ENCODE peak calls at places on chromosome 14, in seven cellular contexts. H is A549; L is heart right ventricle; T is stomach; X is left ventricle myocardium inferior; V is CD8-positive, alpha-beta T cell; Q is Peyer's patch. Z is an unnamed sample.

GRCh38 chr14:56138987-56139386 is 20.8 kb downstream of the PELI2 start:
- DNase-seq in Q (no peak), L (no peak), V (no peak), X (no peak), H (no peak), T (no peak), Z (no peak)

GRCh38 chr14:29906256-29906885 is 21.3 kb downstream of the PRKD1 start:
- DNase-seq in T (peak), Q (no peak), V (no peak), H (peak), L (no peak), X (no peak), Z (no peak)

GRCh38 chr14:35304812-35305462 is 12.8 kb downstream of the PSMA6 start:
- DNase-seq in H (no peak), X (no peak), T (no peak), Q (no peak), V (no peak), L (no peak), Z (no peak)

GRCh38 chr14:64867182-64867581 is 12.5 kb downstream of the SPTB start:
- DNase-seq in T (no peak), X (no peak), L (no peak), Q (no peak), H (no peak), V (no peak), Z (no peak)

GRCh38 chr14:54597795-54598443 is 31.0 kb downstream of the SAMD4A start:
- DNase-seq in L (no peak), H (no peak), T (no peak), V (no peak), X (no peak), Q (no peak), Z (no peak)

GRCh38 chr14:105581551-105582341 is 55.4 kb downstream of the TMEM121 start:
- DNase-seq in H (no peak), V (no peak), L (no peak), X (no peak), T (no peak), Q (peak), Z (peak)

GRCh38 chr14:93056840-93057585 is 58.7 kb downstream of the ITPK1 start:
- DNase-seq in X (no peak), Q (peak), L (no peak), T (no peak), H (peak), V (no peak), Z (no peak)

GRCh38 chr14:56490379-56490778 is 89.2 kb upstream of the TMEM260 start:
- DNase-seq in Q (no peak), L (no peak), V (no peak), H (peak), X (no peak), T (no peak), Z (no peak)

GRCh38 chr14:93234798-93235197 is 27.7 kb downstream of the UBR7 start:
- DNase-seq in L (no peak), V (no peak), T (no peak), X (no peak), Q (no peak), H (peak), Z (no peak)

GRCh38 chr14:58138065-58138718 is 13.8 kb downstream of the ARMH4 start:
- DNase-seq in H (no peak), T (no peak), L (no peak), Q (no peak), X (no peak), V (no peak), Z (no peak)

GRCh38 chr14:94388027-94388895 is at the start of gene SERPINA1:
- DNase-seq in T (peak), L (no peak), H (no peak), V (no peak), Q (peak), X (no peak), Z (peak)

GRCh38 chr14:93702946-93703345 is 85.3 kb downstream of the PRIMA1 start:
- DNase-seq in H (no peak), V (no peak), X (no peak), L (no peak), T (no peak), Q (no peak), Z (no peak)

GRCh38 chr14:67442139-67442906 is 30.4 kb upstream of the PLEK2 start:
- DNase-seq in X (no peak), T (no peak), Q (no peak), V (no peak), H (no peak), L (no peak), Z (no peak)

GRCh38 chr14:44782775-44783238 is 178.9 kb downstream of the KLHL28 start:
- DNase-seq in T (no peak), H (no peak), X (no peak), Q (no peak), V (no peak), L (no peak), Z (no peak)

GRCh38 chr14:79204591-79204990 is 1006.7 kb downstream of the DIO2 start:
- DNase-seq in H (no peak), Q (no peak), V (no peak), L (no peak), X (no peak), T (no peak), Z (no peak)

GRCh38 chr14:89902876-89903275 is 51.7 kb downstream of the EFCAB11 start:
- DNase-seq in H (no peak), X (no peak), L (no peak), V (no peak), Q (no peak), T (no peak), Z (no peak)

GRCh38 chr14:22821193-22822016 is 6.2 kb upstream of the SLC7A7 start:
- DNase-seq in X (no peak), H (peak), V (no peak), Q (peak), L (no peak), T (peak), Z (no peak)

GRCh38 chr14:105491366-105492006 is 440 bp downstream of the TEDC1 start:
- DNase-seq in X (peak), T (peak), Q (peak), H (peak), L (peak), V (peak), Z (peak)

GRCh38 chr14:55136868-55137785 is 8.1 kb downstream of the LGALS3 start:
- DNase-seq in X (peak), H (no peak), Q (no peak), T (peak), L (peak), V (no peak), Z (peak)

GRCh38 chr14:81033841-81034240 is 78.4 kb downstream of the TSHR start:
- DNase-seq in T (no peak), H (no peak), X (no peak), Q (no peak), V (no peak), L (no peak), Z (no peak)

GRCh38 chr14:63283501-63284248 is 35.1 kb downstream of the GPHB5 start:
- DNase-seq in H (no peak), X (no peak), V (no peak), T (no peak), Q (no peak), L (no peak), Z (no peak)

GRCh38 chr14:30569903-30570226 is 10.9 kb downstream of the G2E3 start:
- DNase-seq in T (no peak), L (no peak), Q (no peak), H (no peak), V (no peak), X (no peak), Z (no peak)

GRCh38 chr14:50773632-50774541 is 57.1 kb downstream of the NIN start:
- DNase-seq in V (no peak), X (no peak), Q (no peak), L (no peak), T (peak), H (peak), Z (no peak)

GRCh38 chr14:104687601-104688504 is 1.6 kb upstream of the INF2 start:
- DNase-seq in H (peak), T (peak), Q (peak), V (no peak), L (peak), X (peak), Z (no peak)

GRCh38 chr14:85824526-85824925 is 294.6 kb downstream of the FLRT2 start:
- DNase-seq in H (no peak), X (no peak), V (no peak), L (no peak), Q (no peak), T (no peak), Z (no peak)

GRCh38 chr14:101895256-101895655 is 69.1 kb upstream of the DYNC1H1 start:
- DNase-seq in Q (no peak), X (no peak), H (no peak), T (no peak), L (no peak), V (no peak), Z (no peak)

GRCh38 chr14:100860556-100861187 is 34.8 kb downstream of the MEG3 start:
- DNase-seq in Q (no peak), V (no peak), T (no peak), H (no peak), X (peak), L (no peak), Z (no peak)

GRCh38 chr14:106826833-106827369 is 1300.5 kb downstream of the TMEM121 start:
- DNase-seq in X (no peak), V (no peak), T (no peak), L (no peak), H (no peak), Q (no peak), Z (no peak)

GRCh38 chr14:60266021-60266937 is 17.3 kb downstream of the PPM1A start:
- DNase-seq in H (no peak), X (no peak), V (peak), T (no peak), L (no peak), Q (peak), Z (no peak)

GRCh38 chr14:104486222-104486743 is 93.3 kb upstream of the C14orf180 start:
- DNase-seq in V (no peak), X (no peak), H (no peak), T (no peak), Q (no peak), L (no peak), Z (no peak)

GRCh38 chr14:64730681-64731080 is 26.5 kb downstream of the PLEKHG3 start:
- DNase-seq in L (no peak), H (no peak), V (no peak), T (no peak), X (peak), Q (no peak), Z (no peak)

GRCh38 chr14:31084385-31084784 is 58.2 kb upstream of the STRN3 start:
- DNase-seq in X (no peak), L (no peak), Q (no peak), V (no peak), T (no peak), H (no peak), Z (no peak)

GRCh38 chr14:69716483-69717187 is 50.3 kb upstream of the SRSF5 start:
- DNase-seq in V (peak), L (no peak), X (peak), T (no peak), Q (peak), H (no peak), Z (no peak)
- H3K27ac ChIP-seq in V (no peak), L (peak), X (peak), T (peak), Q (peak), H (no peak), Z (peak)

GRCh38 chr14:34053666-34054065 is 102.8 kb upstream of the EGLN3 start:
- DNase-seq in L (peak), X (peak), Q (no peak), T (no peak), H (no peak), V (no peak), Z (no peak)
- TF ChIP-seq CTCF in L (peak), X (peak), Q (no peak), T (no peak), H (no peak), V (no peak), Z (no peak)

DNA sequence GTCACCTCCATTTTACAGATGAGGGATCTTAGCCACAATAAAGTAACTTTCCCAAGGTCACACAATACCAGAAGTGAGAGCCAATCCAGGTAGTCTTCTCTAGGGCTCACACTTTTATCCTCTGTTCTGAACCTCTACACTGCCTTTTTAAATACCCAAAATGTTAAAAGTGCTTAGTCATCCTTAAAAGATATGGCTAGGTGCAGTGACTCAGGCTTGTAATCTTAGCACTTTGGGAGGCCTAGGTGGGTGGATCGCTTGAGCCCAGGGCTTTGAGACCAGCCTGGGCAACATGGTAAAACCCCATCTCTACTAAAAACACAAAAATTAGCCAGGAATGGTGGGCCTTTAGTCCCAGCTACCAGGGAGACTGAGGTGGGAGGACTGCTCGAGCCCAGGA is 104.1 kb upstream of the PPP4R3A start:
- DNase-seq in Q (no peak), V (no peak), T (no peak), H (peak), L (no peak), X (no peak), Z (no peak)
- H3K4me3 ChIP-seq in Q (no peak), V (no peak), T (no peak), H (no peak), L (no peak), X (no peak), Z (no peak)

DNA sequence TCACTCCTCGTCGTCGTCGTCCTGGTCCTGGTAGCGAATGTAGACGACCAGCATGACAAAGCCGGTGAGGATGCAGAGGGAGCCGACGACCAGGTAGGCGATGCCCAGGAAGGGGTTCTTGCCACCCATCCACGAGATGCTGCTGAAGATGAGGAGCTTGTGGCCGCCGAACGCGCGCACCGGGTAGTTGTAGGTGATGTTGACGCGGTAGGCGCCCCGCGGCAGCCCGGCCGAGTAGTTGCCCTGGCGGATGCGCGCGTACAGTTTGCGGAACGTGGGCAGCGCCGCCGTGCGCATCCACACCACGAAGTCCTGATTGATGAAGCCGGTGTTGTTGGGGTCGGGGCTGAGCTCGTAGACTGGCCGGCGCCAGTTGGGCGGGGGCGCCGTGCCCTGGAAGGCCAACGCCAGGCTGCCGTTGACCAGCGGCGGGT is 1.0 kb downstream of the TMEM30B start:
- DNase-seq in Q (peak), X (peak), T (peak), H (no peak), V (peak), L (no peak), Z (no peak)
- H3K27ac ChIP-seq in Q (peak), X (peak), T (peak), H (peak), V (peak), L (peak), Z (peak)

GRCh38 chr14:75323571-75323970 is 44.9 kb downstream of the FOS start:
- DNase-seq in H (no peak), V (no peak), T (no peak), X (no peak), Q (no peak), L (no peak), Z (no peak)
- TF ChIP-seq CTCF in H (no peak), V (no peak), T (no peak), X (no peak), Q (no peak), L (no peak), Z (no peak)

GRCh38 chr14:98946995-98947394 is 325.0 kb downstream of the BCL11B start:
- DNase-seq in L (peak), X (peak), V (no peak), T (no peak), Q (no peak), H (no peak), Z (peak)
- H3K4me3 ChIP-seq in L (no peak), X (no peak), V (no peak), T (no peak), Q (no peak), H (no peak), Z (no peak)

GRCh38 chr14:39376671-39377403 is 55.4 kb downstream of the FBXO33 start:
- DNase-seq in H (peak), X (no peak), L (no peak), V (no peak), Q (no peak), T (no peak), Z (no peak)
- H3K27ac ChIP-seq in H (peak), X (peak), L (peak), V (no peak), Q (peak), T (peak), Z (peak)